ENCODE peak calls at places on chromosomes 12 and 14, in six cellular contexts. One of them, this sample, is unnamed.

GRCh38 chr12:113244015-113244983 is 23.0 kb downstream of the TPCN1 start:
- DNase-seq in GM20000: no peak
- DNase-seq in NB4: no peak
- DNase-seq in CD8-positive, alpha-beta T cell: no peak
- DNase-seq in fibroblast of lung: no peak
- DNase-seq in A673: peak
- DNase-seq in this sample: no peak

GRCh38 chr12:21073822-21074460 is 57.1 kb upstream of the SLCO1B1 start:
- DNase-seq in GM20000: no peak
- DNase-seq in NB4: peak
- DNase-seq in CD8-positive, alpha-beta T cell: no peak
- DNase-seq in fibroblast of lung: no peak
- DNase-seq in A673: peak
- DNase-seq in this sample: no peak

GRCh38 chr14:101964297-101965144 is at the start of gene DYNC1H1:
- DNase-seq in GM20000: peak
- DNase-seq in NB4: peak
- DNase-seq in CD8-positive, alpha-beta T cell: peak
- DNase-seq in fibroblast of lung: peak
- DNase-seq in A673: peak
- DNase-seq in this sample: peak

GRCh38 chr14:81137316-81137715 is 83.4 kb downstream of the GTF2A1 start:
- DNase-seq in GM20000: no peak
- DNase-seq in NB4: no peak
- DNase-seq in CD8-positive, alpha-beta T cell: no peak
- DNase-seq in fibroblast of lung: peak
- DNase-seq in A673: peak
- DNase-seq in this sample: no peak

GRCh38 chr12:110957652-110958051 is 37.3 kb upstream of the MYL2 start:
- DNase-seq in GM20000: no peak
- DNase-seq in NB4: peak
- DNase-seq in CD8-positive, alpha-beta T cell: no peak
- DNase-seq in fibroblast of lung: no peak
- DNase-seq in A673: no peak
- DNase-seq in this sample: no peak

GRCh38 chr14:37870947-37871346 is 275.5 kb downstream of the TTC6 start:
- DNase-seq in GM20000: no peak
- DNase-seq in NB4: no peak
- DNase-seq in CD8-positive, alpha-beta T cell: no peak
- DNase-seq in fibroblast of lung: no peak
- DNase-seq in A673: no peak
- DNase-seq in this sample: no peak

GRCh38 chr12:10301103-10301502 is 6.6 kb upstream of the KLRD1 start:
- DNase-seq in GM20000: no peak
- DNase-seq in NB4: no peak
- DNase-seq in CD8-positive, alpha-beta T cell: no peak
- DNase-seq in fibroblast of lung: no peak
- DNase-seq in A673: no peak
- DNase-seq in this sample: no peak

GRCh38 chr14:73249108-73249507 is 11.8 kb downstream of the PAPLN start:
- DNase-seq in GM20000: no peak
- DNase-seq in NB4: no peak
- DNase-seq in CD8-positive, alpha-beta T cell: no peak
- DNase-seq in fibroblast of lung: no peak
- DNase-seq in A673: no peak
- DNase-seq in this sample: no peak

GRCh38 chr12:4910502-4911315 is 1.0 kb downstream of the KCNA1 start:
- DNase-seq in GM20000: peak
- DNase-seq in NB4: no peak
- DNase-seq in CD8-positive, alpha-beta T cell: no peak
- DNase-seq in fibroblast of lung: peak
- DNase-seq in A673: no peak
- DNase-seq in this sample: peak

GRCh38 chr12:2084553-2085296 is 31.9 kb downstream of the CACNA1C start:
- DNase-seq in GM20000: no peak
- DNase-seq in NB4: peak
- DNase-seq in CD8-positive, alpha-beta T cell: no peak
- DNase-seq in fibroblast of lung: peak
- DNase-seq in A673: peak
- DNase-seq in this sample: no peak

GRCh38 chr14:22391908-22392307 is 197.1 kb downstream of the DAD1 start:
- DNase-seq in GM20000: peak
- DNase-seq in NB4: peak
- DNase-seq in CD8-positive, alpha-beta T cell: no peak
- DNase-seq in fibroblast of lung: peak
- DNase-seq in A673: peak
- DNase-seq in this sample: peak

GRCh38 chr14:53316504-53316903 is 163.4 kb upstream of the DDHD1 start:
- DNase-seq in GM20000: no peak
- DNase-seq in NB4: no peak
- DNase-seq in CD8-positive, alpha-beta T cell: no peak
- DNase-seq in fibroblast of lung: no peak
- DNase-seq in A673: no peak
- DNase-seq in this sample: no peak

GRCh38 chr12:12819752-12820311 is 6.7 kb downstream of the DDX47 start:
- DNase-seq in GM20000: no peak
- DNase-seq in NB4: no peak
- DNase-seq in CD8-positive, alpha-beta T cell: no peak
- DNase-seq in fibroblast of lung: peak
- DNase-seq in A673: no peak
- DNase-seq in this sample: no peak

GRCh38 chr14:56297449-56297848 is 179.2 kb downstream of the PELI2 start:
- DNase-seq in GM20000: no peak
- DNase-seq in NB4: no peak
- DNase-seq in CD8-positive, alpha-beta T cell: no peak
- DNase-seq in fibroblast of lung: no peak
- DNase-seq in A673: no peak
- DNase-seq in this sample: no peak

GRCh38 chr14:56290195-56290594 is 172.0 kb downstream of the PELI2 start:
- DNase-seq in GM20000: no peak
- DNase-seq in NB4: no peak
- DNase-seq in CD8-positive, alpha-beta T cell: no peak
- DNase-seq in fibroblast of lung: no peak
- DNase-seq in A673: no peak
- DNase-seq in this sample: no peak

GRCh38 chr14:56295743-56296142 is 177.5 kb downstream of the PELI2 start:
- DNase-seq in GM20000: no peak
- DNase-seq in NB4: no peak
- DNase-seq in CD8-positive, alpha-beta T cell: no peak
- DNase-seq in fibroblast of lung: no peak
- DNase-seq in A673: no peak
- DNase-seq in this sample: no peak

GRCh38 chr14:56293506-56293905 is 175.3 kb downstream of the PELI2 start:
- DNase-seq in GM20000: no peak
- DNase-seq in NB4: no peak
- DNase-seq in CD8-positive, alpha-beta T cell: no peak
- DNase-seq in fibroblast of lung: no peak
- DNase-seq in A673: no peak
- DNase-seq in this sample: no peak

DNA sequence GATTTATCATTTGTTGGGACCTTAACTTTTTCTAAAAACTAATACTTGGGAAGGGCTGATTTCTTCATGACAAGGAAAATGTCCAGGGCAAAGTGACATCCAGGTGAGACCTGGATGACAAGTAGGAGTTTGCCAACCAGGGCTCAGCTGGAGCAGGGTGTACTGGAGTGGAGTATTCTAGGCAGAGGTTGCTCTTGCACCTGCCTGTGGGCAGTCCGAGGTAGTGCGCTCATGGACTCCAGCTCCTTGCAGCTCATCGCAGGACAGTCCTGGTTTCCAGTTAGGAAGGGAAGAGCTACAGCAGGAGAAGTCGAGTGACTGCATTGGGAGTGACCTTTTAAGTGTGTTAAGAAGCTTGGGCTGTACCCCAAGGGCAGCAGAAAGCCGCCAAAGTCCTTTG is 175.9 kb downstream of the PELI2 start:
- DNase-seq in GM20000: no peak
- DNase-seq in NB4: no peak
- DNase-seq in CD8-positive, alpha-beta T cell: no peak
- DNase-seq in fibroblast of lung: no peak
- DNase-seq in A673: no peak
- DNase-seq in this sample: no peak
- TF ChIP-seq CTCF in GM20000: no peak
- TF ChIP-seq CTCF in NB4: no peak
- TF ChIP-seq CTCF in CD8-positive, alpha-beta T cell: no peak
- TF ChIP-seq CTCF in fibroblast of lung: peak
- TF ChIP-seq CTCF in A673: no peak
- TF ChIP-seq CTCF in this sample: no peak

GRCh38 chr12:92605621-92606170 is 97.1 kb upstream of the PLEKHG7 start:
- DNase-seq in GM20000: no peak
- DNase-seq in NB4: no peak
- DNase-seq in CD8-positive, alpha-beta T cell: no peak
- DNase-seq in fibroblast of lung: no peak
- DNase-seq in A673: no peak
- DNase-seq in this sample: no peak

GRCh38 chr12:92602930-92603623 is 99.7 kb upstream of the PLEKHG7 start:
- DNase-seq in GM20000: no peak
- DNase-seq in NB4: no peak
- DNase-seq in CD8-positive, alpha-beta T cell: no peak
- DNase-seq in fibroblast of lung: no peak
- DNase-seq in A673: no peak
- DNase-seq in this sample: no peak

GRCh38 chr12:92604786-92605185 is 98.0 kb upstream of the PLEKHG7 start:
- DNase-seq in GM20000: no peak
- DNase-seq in NB4: no peak
- DNase-seq in CD8-positive, alpha-beta T cell: no peak
- DNase-seq in fibroblast of lung: peak
- DNase-seq in A673: no peak
- DNase-seq in this sample: no peak

GRCh38 chr12:92602476-92602875 is 100.3 kb upstream of the PLEKHG7 start:
- DNase-seq in GM20000: no peak
- DNase-seq in NB4: no peak
- DNase-seq in CD8-positive, alpha-beta T cell: no peak
- DNase-seq in fibroblast of lung: peak
- DNase-seq in A673: no peak
- DNase-seq in this sample: no peak

DNA sequence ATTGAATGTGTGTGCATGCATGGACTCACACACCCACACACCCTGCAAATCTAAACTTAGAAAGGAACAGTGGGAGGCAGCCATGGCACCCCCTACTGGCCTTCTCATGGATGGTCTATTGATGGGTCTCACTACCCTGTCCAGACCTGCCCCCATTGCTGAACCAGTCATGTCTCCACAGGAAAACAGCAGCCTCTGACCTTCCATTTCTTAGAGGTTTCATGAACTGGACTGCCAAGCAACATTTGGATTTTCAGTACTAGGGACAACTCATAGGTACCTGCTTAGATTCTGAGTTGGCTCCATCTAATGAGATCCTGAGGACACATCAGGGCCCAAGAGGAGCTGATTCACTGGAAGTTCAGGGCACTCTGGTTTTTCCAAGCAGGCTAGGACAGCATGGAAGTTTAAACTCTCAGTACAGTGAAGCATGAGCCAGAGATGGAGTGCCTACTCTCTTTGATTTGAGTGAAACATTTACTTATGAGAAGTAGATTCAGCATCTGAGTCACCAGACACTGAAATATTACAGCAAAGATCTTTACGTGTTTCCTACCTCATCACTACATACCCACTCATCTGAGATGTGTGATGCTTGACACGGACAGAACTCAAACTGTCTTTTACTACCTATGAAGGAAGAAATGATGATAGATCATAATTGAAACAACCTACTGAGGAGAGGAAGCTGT is 98.9 kb upstream of the PLEKHG7 start:
- DNase-seq in GM20000: no peak
- DNase-seq in NB4: no peak
- DNase-seq in CD8-positive, alpha-beta T cell: no peak
- DNase-seq in fibroblast of lung: no peak
- DNase-seq in A673: no peak
- DNase-seq in this sample: no peak
- TF ChIP-seq CTCF in GM20000: no peak
- TF ChIP-seq CTCF in NB4: peak
- TF ChIP-seq CTCF in CD8-positive, alpha-beta T cell: no peak
- TF ChIP-seq CTCF in fibroblast of lung: no peak
- TF ChIP-seq CTCF in A673: peak
- TF ChIP-seq CTCF in this sample: no peak

DNA sequence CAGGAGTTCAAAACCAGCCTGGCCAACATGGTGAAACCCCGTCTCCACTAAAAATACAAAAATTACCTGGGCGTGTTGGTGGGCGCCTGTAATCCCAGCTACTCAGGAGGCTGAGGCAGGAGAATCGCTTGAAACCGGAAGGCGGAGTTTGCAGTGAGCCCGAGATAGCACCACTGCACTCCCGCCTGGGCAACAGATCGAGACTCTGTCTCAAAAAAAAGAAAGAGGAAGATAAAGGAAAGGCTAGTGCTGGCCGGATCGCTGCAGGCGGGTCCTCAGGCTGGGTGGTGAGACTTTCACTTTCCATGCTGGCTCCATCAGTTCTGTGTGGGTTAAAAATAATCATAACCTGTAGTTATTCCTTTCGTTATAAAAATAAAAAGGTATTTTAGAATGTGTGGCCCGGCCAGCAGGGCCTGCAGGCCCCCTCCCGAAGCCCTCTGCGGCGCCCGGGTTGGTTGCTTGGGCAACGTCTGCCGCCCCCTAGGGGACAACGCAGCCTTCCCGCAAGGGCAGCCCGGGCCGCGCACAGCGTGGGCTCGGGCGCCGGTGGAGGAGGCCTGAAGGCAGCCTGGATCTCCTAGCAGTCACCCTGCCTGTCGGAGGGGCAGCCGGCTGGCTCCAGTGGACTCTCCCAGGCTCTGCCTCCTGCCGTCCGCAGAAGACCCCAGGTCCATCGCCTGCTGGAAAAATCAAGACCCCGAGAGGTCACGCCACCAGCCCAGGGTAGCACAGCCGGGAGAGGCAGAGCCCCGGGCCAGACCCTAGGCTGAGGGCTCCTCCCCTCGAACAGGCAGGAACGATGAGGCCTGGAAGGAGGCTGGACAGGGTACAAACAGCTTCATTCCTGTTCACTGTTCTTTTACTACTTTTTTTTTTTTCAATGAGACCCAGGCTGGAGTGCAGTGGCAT is 5.0 kb upstream of the SLC25A47 start:
- DNase-seq in GM20000: peak
- DNase-seq in NB4: peak
- DNase-seq in CD8-positive, alpha-beta T cell: peak
- DNase-seq in fibroblast of lung: peak
- DNase-seq in A673: peak
- DNase-seq in this sample: peak
- TF ChIP-seq CTCF in GM20000: peak
- TF ChIP-seq CTCF in NB4: peak
- TF ChIP-seq CTCF in CD8-positive, alpha-beta T cell: peak
- TF ChIP-seq CTCF in fibroblast of lung: peak
- TF ChIP-seq CTCF in A673: peak
- TF ChIP-seq CTCF in this sample: peak

DNA sequence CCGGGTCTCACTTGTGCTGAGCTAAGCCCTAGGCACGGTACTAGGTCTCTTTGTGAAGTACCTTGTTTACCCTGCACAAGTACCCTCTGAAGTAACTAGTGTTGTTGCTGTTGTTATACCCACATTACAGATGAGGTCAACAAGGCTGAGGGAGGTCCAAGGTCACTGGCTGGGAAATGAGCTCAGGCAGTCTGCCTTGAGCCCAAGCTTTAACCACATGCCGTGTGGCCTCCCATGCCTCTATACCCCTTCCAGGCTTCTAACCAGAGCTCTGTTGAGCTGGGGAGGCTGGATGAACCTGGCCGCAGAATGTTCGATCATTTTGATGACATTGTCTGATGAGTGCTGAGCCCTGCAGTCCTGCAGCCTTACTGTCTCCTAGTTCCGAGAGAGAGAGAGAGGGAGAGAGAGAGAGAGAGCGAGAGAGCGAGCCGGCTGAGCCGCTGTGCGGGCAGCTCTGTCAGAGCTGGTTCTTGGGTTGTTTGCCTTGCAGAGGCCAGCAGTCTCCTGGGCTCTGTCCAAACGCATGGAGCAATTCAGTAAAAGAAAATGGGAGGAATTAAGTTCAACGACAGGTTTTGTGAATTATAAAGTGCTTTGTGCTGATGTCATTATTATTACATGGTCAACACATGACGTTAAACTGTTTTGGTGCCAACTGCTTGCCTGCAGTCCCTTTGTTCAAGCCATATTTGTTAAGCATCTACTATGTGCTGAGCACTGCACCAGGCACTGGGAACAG is 13.1 kb downstream of the JDP2 start:
- DNase-seq in GM20000: no peak
- DNase-seq in NB4: no peak
- DNase-seq in CD8-positive, alpha-beta T cell: no peak
- DNase-seq in fibroblast of lung: peak
- DNase-seq in A673: no peak
- DNase-seq in this sample: no peak
- TF ChIP-seq CTCF in GM20000: no peak
- TF ChIP-seq CTCF in NB4: no peak
- TF ChIP-seq CTCF in CD8-positive, alpha-beta T cell: no peak
- TF ChIP-seq CTCF in fibroblast of lung: no peak
- TF ChIP-seq CTCF in A673: no peak
- TF ChIP-seq CTCF in this sample: no peak